ENCODE peak calls at places on chromosome 3, in seven cellular contexts. F is GDM1, O is HFF-Myc, U is mucosa of descending colon, E is HEK293T, Z is fibroblast of mammary gland, S is fibroblast of lung. D is an unnamed sample.

GRCh38 chr3:119350114-119350513 is 55.9 kb downstream of the ARHGAP31 start:
- DNase-seq in F (no peak), O (no peak), U (no peak), E (no peak), Z (no peak), S (no peak), D (no peak)

GRCh38 chr3:44184319-44184953 is 57.2 kb upstream of the TOPAZ1 start:
- DNase-seq in F (no peak), O (no peak), U (no peak), E (no peak), Z (no peak), S (no peak), D (no peak)

GRCh38 chr3:36579746-36580145 is 184.6 kb downstream of the DCLK3 start:
- DNase-seq in F (no peak), O (no peak), U (no peak), E (no peak), Z (peak; percentile 49), S (no peak), D (no peak)

GRCh38 chr3:13013595-13013993 is 59.6 kb downstream of the IQSEC1 start:
- DNase-seq in F (no peak), O (no peak), U (no peak), E (no peak), Z (no peak), S (no peak), D (no peak)

GRCh38 chr3:194250104-194251002 is 100.8 kb downstream of the CPN2 start:
- DNase-seq in F (no peak), O (peak; percentile 89), U (peak; percentile 72), E (no peak), Z (peak; percentile 89), S (peak; percentile 88), D (peak; percentile 28)

GRCh38 chr3:44981220-44981619 is 5.2 kb downstream of the EXOSC7 start:
- DNase-seq in F (no peak), O (no peak), U (no peak), E (no peak), Z (peak; percentile 24), S (no peak), D (no peak)

GRCh38 chr3:9552252-9552999 is 1.2 kb downstream of the LHFPL4 start:
- DNase-seq in F (no peak), O (peak; percentile 27), U (no peak), E (peak; percentile 35), Z (peak; percentile 45), S (peak; percentile 48), D (no peak)

GRCh38 chr3:26090589-26090988 is 300.7 kb downstream of the OXSM start:
- DNase-seq in F (no peak), O (no peak), U (no peak), E (no peak), Z (no peak), S (no peak), D (no peak)

GRCh38 chr3:52780298-52780585 is 2.8 kb downstream of the ITIH1 start:
- DNase-seq in F (no peak), O (no peak), U (no peak), E (no peak), Z (no peak), S (no peak), D (no peak)

GRCh38 chr3:172467170-172467824 is 19.0 kb upstream of the GHSR start:
- DNase-seq in F (no peak), O (peak; percentile 29), U (no peak), E (no peak), Z (peak; percentile 80), S (peak; percentile 6), D (no peak)

GRCh38 chr3:27681249-27681748 is 40.8 kb downstream of the EOMES start:
- DNase-seq in F (peak; percentile 25), O (peak; percentile 44), U (no peak), E (peak; percentile 53), Z (peak; percentile 95), S (peak; percentile 89), D (no peak)

GRCh38 chr3:127899200-127899599 is 15.8 kb upstream of the KBTBD12 start:
- DNase-seq in F (no peak), O (no peak), U (no peak), E (no peak), Z (no peak), S (no peak), D (no peak)

GRCh38 chr3:88150371-88150770 is 612 bp downstream of the C3orf38 start:
- DNase-seq in F (no peak), O (no peak), U (no peak), E (no peak), Z (peak; percentile 17), S (no peak), D (no peak)

GRCh38 chr3:12509466-12509865 is 25.2 kb downstream of the TSEN2 start:
- DNase-seq in F (no peak), O (no peak), U (no peak), E (no peak), Z (no peak), S (no peak), D (no peak)

GRCh38 chr3:164608554-164609276 is 469.6 kb downstream of the SI start:
- DNase-seq in F (no peak), O (no peak), U (no peak), E (no peak), Z (no peak), S (no peak), D (no peak)

GRCh38 chr3:144380832-144381231 is 409.2 kb downstream of the DIPK2A start:
- DNase-seq in F (no peak), O (no peak), U (no peak), E (no peak), Z (no peak), S (peak; percentile 6), D (no peak)

GRCh38 chr3:23819599-23820360 is 14.0 kb downstream of the UBE2E1 start:
- DNase-seq in F (no peak), O (no peak), U (no peak), E (no peak), Z (no peak), S (no peak), D (no peak)

GRCh38 chr3:42635111-42635510 is 18.4 kb upstream of the ZBTB47 start:
- DNase-seq in F (no peak), O (no peak), U (no peak), E (no peak), Z (peak; percentile 53), S (peak; percentile 35), D (no peak)

GRCh38 chr3:50028336-50028735 is 60.4 kb upstream of the RBM5 start:
- DNase-seq in F (no peak), O (no peak), U (no peak), E (no peak), Z (peak; percentile 24), S (no peak), D (no peak)

GRCh38 chr3:112302061-112302830 is 8.2 kb upstream of the SLC9C1 start:
- DNase-seq in F (no peak), O (no peak), U (no peak), E (no peak), Z (no peak), S (peak; percentile 33), D (no peak)

GRCh38 chr3:53161345-53161819 is 373 bp downstream of the PRKCD start:
- DNase-seq in F (no peak), O (no peak), U (peak; percentile 78), E (peak; percentile 43), Z (no peak), S (no peak), D (no peak)

GRCh38 chr3:124705552-124705951 is 24.7 kb upstream of the UMPS start:
- DNase-seq in F (no peak), O (no peak), U (no peak), E (no peak), Z (no peak), S (no peak), D (no peak)

GRCh38 chr3:183515968-183516851 is 39.3 kb downstream of the KLHL6 start:
- DNase-seq in F (no peak), O (no peak), U (no peak), E (no peak), Z (no peak), S (no peak), D (no peak)

GRCh38 chr3:104519468-104519867 is 847.2 kb upstream of the ALCAM start:
- DNase-seq in F (no peak), O (no peak), U (no peak), E (no peak), Z (no peak), S (no peak), D (no peak)

GRCh38 chr3:159770998-159771397 is 217.6 kb upstream of the IL12A start:
- DNase-seq in F (no peak), O (no peak), U (no peak), E (no peak), Z (no peak), S (no peak), D (no peak)

GRCh38 chr3:61809879-61810278 is 248.5 kb downstream of the PTPRG start:
- DNase-seq in F (no peak), O (no peak), U (no peak), E (no peak), Z (no peak), S (peak; percentile 37), D (peak; percentile 34)

GRCh38 chr3:165696496-165696895 is 140.7 kb downstream of the BCHE start:
- DNase-seq in F (no peak), O (no peak), U (no peak), E (no peak), Z (peak; percentile 2), S (no peak), D (no peak)

GRCh38 chr3:123090700-123091585 is 24.1 kb downstream of the PDIA5 start:
- DNase-seq in F (no peak), O (no peak), U (no peak), E (no peak), Z (no peak), S (no peak), D (peak; percentile 54)